ENCODE peak calls at places on chromosomes 13 and 19, in six cellular contexts. G is cardiac muscle cell, K is AG09309, S is brain microvascular endothelial cell, E is WTC11, M is cardiac fibroblast. X is an unnamed sample.

GRCh38 chr19:11737964-11738745 is 591 bp downstream of the ZNF823 start:
- DNase-seq in K (no peak), S (peak), E (peak), G (peak), M (peak), X (peak)

GRCh38 chr13:50650936-50651638 is 192.4 kb downstream of the DLEU7 start:
- DNase-seq in E (no peak), M (peak), S (peak), G (no peak), K (no peak), X (no peak)

GRCh38 chr13:86909318-86909717 is 761.9 kb upstream of the SLITRK5 start:
- DNase-seq in K (no peak), M (no peak), G (no peak), S (no peak), E (no peak), X (no peak)

GRCh38 chr13:31044658-31045620 is 112.5 kb downstream of the TEX26 start:
- DNase-seq in E (no peak), G (no peak), M (no peak), K (no peak), S (no peak), X (no peak)

GRCh38 chr13:113493315-113493951 is 2.9 kb upstream of the DCUN1D2 start:
- DNase-seq in E (no peak), M (peak), S (peak), K (peak), G (no peak), X (no peak)

GRCh38 chr13:44389003-44389666 is 15.5 kb downstream of the SERP2 start:
- DNase-seq in S (no peak), M (no peak), K (no peak), E (no peak), G (no peak), X (no peak)

GRCh38 chr13:113445791-113446487 is 7.3 kb downstream of the ADPRHL1 start:
- DNase-seq in M (no peak), G (no peak), E (no peak), K (no peak), S (no peak), X (no peak)

GRCh38 chr13:101308247-101309013 is 107.9 kb downstream of the NALCN start:
- DNase-seq in M (peak), E (no peak), K (no peak), S (peak), G (no peak), X (no peak)

GRCh38 chr13:88051746-88052482 is 380.7 kb downstream of the SLITRK5 start:
- DNase-seq in E (no peak), M (no peak), K (no peak), G (no peak), S (no peak), X (no peak)

GRCh38 chr19:19526581-19527370 is 1.9 kb upstream of the YJEFN3 start:
- DNase-seq in K (no peak), S (no peak), E (no peak), M (no peak), G (no peak), X (no peak)

GRCh38 chr19:2228157-2229030 is 7.7 kb downstream of the PLEKHJ1 start:
- DNase-seq in G (no peak), M (no peak), K (no peak), E (no peak), S (no peak), X (no peak)

GRCh38 chr13:27605610-27606200 is 14.6 kb downstream of the LNX2 start:
- DNase-seq in G (no peak), K (no peak), M (peak), E (no peak), S (peak), X (no peak)

GRCh38 chr13:107907065-107907464 is 308.3 kb downstream of the LIG4 start:
- DNase-seq in K (no peak), M (no peak), S (peak), E (no peak), G (no peak), X (no peak)

GRCh38 chr13:77422724-77423123 is 95.8 kb upstream of the MYCBP2 start:
- DNase-seq in M (no peak), S (no peak), E (no peak), K (no peak), G (no peak), X (no peak)

GRCh38 chr19:2110822-2111221 is 14.1 kb downstream of the IZUMO4 start:
- DNase-seq in S (no peak), G (no peak), K (no peak), M (no peak), E (peak), X (no peak)

GRCh38 chr13:39263531-39263930 is 225.3 kb downstream of the NHLRC3 start:
- DNase-seq in S (no peak), M (no peak), E (no peak), K (no peak), G (no peak), X (no peak)

DNA sequence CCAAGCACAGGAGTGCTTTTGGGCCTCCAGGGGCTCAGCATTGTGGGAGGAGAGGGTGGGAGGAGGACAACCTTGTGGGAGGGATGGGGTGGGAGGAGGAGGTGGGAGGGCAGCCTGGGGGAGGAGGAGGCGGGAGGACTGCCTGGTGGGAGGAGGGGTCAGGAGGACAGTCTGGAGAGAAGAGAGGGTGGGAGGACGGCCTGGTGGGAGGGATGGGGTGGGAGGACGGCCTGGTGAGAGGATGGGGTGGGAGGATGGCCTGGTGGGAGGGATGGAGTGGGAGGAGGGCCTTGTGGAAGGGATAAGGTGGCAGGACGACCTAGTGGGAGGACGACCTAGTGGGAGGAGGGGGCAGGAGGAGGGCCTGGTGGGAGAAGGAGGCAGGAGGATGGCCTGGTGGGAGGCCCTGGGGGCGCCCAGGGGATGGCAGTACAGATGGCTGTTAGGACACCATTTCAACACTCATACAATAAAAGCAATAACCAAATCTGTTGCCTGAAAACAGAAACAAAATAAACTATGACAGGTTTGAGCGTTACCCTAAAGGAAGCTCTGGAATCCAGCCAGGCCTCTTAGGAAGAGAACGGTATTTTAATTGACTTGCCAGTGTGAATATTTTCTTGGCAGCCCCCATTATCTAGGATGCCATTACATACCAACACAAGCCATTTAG is 63.7 kb downstream of the CRYL1 start:
- DNase-seq in S (no peak), G (peak), M (no peak), E (no peak), K (no peak), X (peak)
- TF ChIP-seq CTCF in S (no peak), G (no peak), M (no peak), E (no peak), K (no peak), X (no peak)

GRCh38 chr13:109220631-109221030 is 565.8 kb downstream of the IRS2 start:
- DNase-seq in K (no peak), G (no peak), M (no peak), E (no peak), S (no peak), X (no peak)
- TF ChIP-seq CTCF in K (no peak), G (no peak), M (no peak), E (no peak), S (no peak), X (no peak)

DNA sequence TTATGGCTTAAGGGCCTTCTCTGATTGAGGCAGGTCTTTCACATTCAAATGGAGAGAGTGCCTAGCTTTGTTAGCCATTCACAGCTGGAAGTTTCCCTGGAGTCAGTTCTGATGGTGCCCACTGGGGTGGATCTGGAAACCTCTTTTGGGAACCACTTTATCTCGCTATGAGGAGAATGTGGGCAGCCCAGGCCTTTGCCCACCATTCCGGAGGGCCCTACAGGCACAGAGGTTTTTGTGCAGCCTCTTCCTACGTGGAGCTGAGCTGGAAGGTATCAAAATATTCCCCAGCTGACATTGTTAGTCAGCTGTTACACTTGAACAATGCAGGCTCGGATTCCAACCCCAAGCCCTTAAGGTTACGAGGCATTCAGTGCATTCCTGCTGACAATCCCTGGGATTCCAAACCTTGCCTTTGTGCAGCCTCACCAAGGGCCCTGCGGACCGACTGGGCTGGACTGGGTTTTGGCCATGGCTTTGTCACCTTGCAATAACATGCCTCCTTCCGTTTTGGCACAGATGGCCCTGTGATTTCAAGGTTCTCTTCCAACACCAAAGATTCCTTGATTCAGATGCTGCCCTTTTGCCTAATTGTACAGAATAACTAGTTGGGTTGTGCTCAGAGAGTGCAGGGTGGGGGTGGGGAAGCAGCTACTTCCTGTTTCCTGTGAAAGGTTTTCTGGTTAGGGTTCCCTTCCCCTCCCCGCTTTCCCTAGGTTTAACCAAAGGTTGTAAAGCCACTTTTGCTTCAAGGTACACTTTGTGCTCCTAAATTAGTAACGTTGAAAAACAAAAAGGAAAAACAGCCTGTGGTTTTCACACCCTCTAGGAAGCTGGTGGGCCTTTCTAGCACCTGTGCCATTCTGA is 27.1 kb downstream of the SAE1 start:
- DNase-seq in M (peak), K (no peak), S (peak), G (peak), E (peak), X (peak)
- TF ChIP-seq CTCF in M (peak), K (no peak), S (peak), G (peak), E (no peak), X (no peak)

DNA sequence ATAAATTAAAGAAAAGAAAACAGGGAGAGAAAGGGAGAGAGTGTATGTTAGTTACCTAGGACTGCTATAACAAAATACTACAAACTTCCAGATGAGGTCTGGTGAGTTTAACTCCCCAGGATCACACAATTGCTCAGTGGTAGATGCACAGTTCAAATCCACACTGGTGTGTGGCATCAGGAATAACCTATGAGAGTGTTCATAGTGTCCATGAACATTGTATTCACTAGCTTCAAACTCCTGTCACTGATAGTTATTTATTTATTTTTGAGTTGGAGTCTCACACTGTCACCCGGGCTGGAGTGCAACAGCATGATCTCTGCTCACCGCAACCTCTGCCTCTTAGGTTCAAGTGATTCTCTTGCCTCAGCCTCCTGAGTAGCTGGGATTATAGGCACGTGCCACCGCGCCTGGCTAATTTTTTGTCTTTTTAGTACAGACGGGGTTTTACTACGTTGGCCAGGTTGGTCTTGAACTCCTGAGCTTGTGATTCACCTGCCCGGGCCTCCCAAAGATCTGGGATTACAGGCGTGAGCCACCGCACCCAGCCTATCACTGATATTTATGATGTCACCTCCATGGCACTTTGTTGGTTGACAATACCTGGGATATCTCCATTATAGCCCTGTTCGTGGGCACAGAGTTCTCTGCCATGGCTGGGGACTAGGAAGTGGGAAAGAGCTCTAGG is at the start of gene NFILZ:
- DNase-seq in G (no peak), E (no peak), S (no peak), K (no peak), M (no peak), X (no peak)
- TF ChIP-seq CTCF in G (no peak), E (no peak), S (no peak), K (no peak), M (no peak), X (no peak)

GRCh38 chr19:23343434-23344010 is 51.7 kb downstream of the ZNF91 start:
- DNase-seq in M (no peak), K (no peak), E (no peak), S (no peak), G (no peak), X (no peak)

GRCh38 chr19:23346696-23347095 is 48.6 kb downstream of the ZNF91 start:
- DNase-seq in G (no peak), K (no peak), E (no peak), M (no peak), S (no peak), X (no peak)

GRCh38 chr19:23351806-23352205 is 43.5 kb downstream of the ZNF91 start:
- DNase-seq in M (no peak), K (no peak), S (no peak), G (no peak), E (no peak), X (no peak)

GRCh38 chr19:23345838-23346237 is 49.4 kb downstream of the ZNF91 start:
- DNase-seq in K (no peak), S (no peak), M (no peak), G (no peak), E (peak), X (no peak)
- TF ChIP-seq CTCF in K (no peak), S (no peak), M (no peak), G (no peak), E (peak), X (no peak)

GRCh38 chr13:98394820-98395510 is 181.9 kb downstream of the STK24 start:
- DNase-seq in G (no peak), M (no peak), E (no peak), S (no peak), K (no peak), X (no peak)

GRCh38 chr13:98396071-98396710 is 180.7 kb downstream of the STK24 start:
- DNase-seq in S (no peak), E (no peak), M (no peak), G (no peak), K (no peak), X (no peak)

GRCh38 chr13:98397861-98398260 is 179.0 kb downstream of the STK24 start:
- DNase-seq in K (no peak), S (no peak), M (no peak), G (no peak), E (no peak), X (no peak)

GRCh38 chr13:98399756-98400155 is 177.2 kb downstream of the STK24 start:
- DNase-seq in E (no peak), K (peak), G (no peak), M (no peak), S (no peak), X (no peak)

GRCh38 chr13:98397221-98397620 is 179.7 kb downstream of the STK24 start:
- DNase-seq in M (peak), S (peak), E (no peak), K (no peak), G (no peak), X (no peak)
- TF ChIP-seq CTCF in M (peak), S (peak), E (no peak), K (peak), G (peak), X (peak)

GRCh38 chr19:18278521-18279265 is 2.7 kb downstream of the JUND start:
- DNase-seq in E (no peak), M (peak), S (peak), K (no peak), G (no peak), X (no peak)
- TF ChIP-seq CTCF in E (peak), M (peak), S (peak), K (peak), G (peak), X (no peak)

GRCh38 chr19:29783627-29784190 is 28.1 kb upstream of the CCNE1 start:
- DNase-seq in G (no peak), E (no peak), S (no peak), K (no peak), M (no peak), X (no peak)

GRCh38 chr19:29789007-29789406 is 22.8 kb upstream of the CCNE1 start:
- DNase-seq in G (no peak), E (no peak), K (no peak), S (no peak), M (no peak), X (no peak)

GRCh38 chr19:29784598-29785223 is 27.1 kb upstream of the CCNE1 start:
- DNase-seq in K (no peak), M (no peak), G (no peak), E (no peak), S (no peak), X (no peak)

GRCh38 chr19:29785360-29785759 is 26.4 kb upstream of the CCNE1 start:
- DNase-seq in S (no peak), M (no peak), G (no peak), K (no peak), E (no peak), X (no peak)

GRCh38 chr19:29785955-29786589 is 25.7 kb upstream of the CCNE1 start:
- DNase-seq in S (no peak), E (peak), K (no peak), G (no peak), M (no peak), X (no peak)
- TF ChIP-seq CTCF in S (peak), E (no peak), K (peak), G (no peak), M (peak), X (no peak)

DNA sequence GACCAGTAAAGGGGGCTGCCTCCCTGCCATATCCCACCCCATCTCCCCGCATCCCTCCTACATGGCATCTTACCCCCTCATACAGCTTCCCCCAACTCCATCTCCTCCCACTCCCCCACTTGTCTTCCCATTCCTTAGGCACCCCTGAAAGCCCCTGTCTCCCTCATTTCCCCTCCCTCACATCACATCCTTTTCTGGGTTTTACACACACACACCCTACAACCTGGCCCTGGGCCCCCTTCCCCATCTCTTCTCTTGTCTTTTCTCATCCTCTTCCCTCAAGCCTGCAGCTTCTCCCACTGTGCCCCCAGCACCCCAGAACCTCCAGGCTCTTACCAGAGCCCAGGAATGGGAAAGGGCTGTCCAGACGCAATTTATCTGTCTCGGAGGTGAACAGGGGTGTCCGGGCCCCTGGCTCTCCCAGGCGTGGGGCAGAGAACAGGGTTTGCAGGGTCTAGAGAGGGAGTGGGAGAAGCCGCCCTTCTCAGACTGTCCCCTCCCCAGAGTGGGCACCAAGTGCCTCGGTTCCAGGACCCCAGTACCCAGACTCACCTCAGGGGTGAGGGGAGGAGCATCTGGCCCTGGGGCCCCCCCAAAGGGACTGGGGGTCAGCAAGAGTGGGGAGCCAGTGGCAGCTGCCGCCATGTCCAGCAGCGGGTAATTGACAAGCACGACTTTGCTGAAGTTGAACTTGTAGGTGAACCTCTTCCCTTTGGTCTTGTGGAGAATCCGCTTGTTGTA is 19.4 kb downstream of the ERFL start:
- DNase-seq in S (no peak), G (no peak), K (no peak), M (no peak), E (no peak), X (no peak)
- TF ChIP-seq CTCF in S (no peak), G (no peak), K (no peak), M (no peak), E (no peak), X (no peak)